ENCODE peak calls at places on chromosomes 4 and X, in nine cellular contexts. One of them, this sample, is unnamed.

GRCh38 chr4:53714377-53715140 is 123.3 kb upstream of the LNX1 start:
- DNase-seq in endothelial cell of umbilical vein: no peak
- DNase-seq in ovary: no peak
- DNase-seq in gastrocnemius medialis: no peak
- DNase-seq in GM12878: no peak
- DNase-seq in suprapubic skin: no peak
- DNase-seq in A549: no peak
- DNase-seq in heart left ventricle: no peak
- DNase-seq in vagina: no peak
- DNase-seq in this sample: no peak

GRCh38 chrX:65668362-65669310 is 1.2 kb downstream of the MSN start:
- DNase-seq in vagina: no peak
- DNase-seq in suprapubic skin: peak
- DNase-seq in ovary: peak
- DNase-seq in heart left ventricle: peak
- DNase-seq in GM12878: peak
- DNase-seq in gastrocnemius medialis: peak
- DNase-seq in endothelial cell of umbilical vein: peak
- DNase-seq in A549: peak
- DNase-seq in this sample: peak

GRCh38 chr4:128517739-128518510 is 230.3 kb upstream of the PGRMC2 start:
- DNase-seq in gastrocnemius medialis: peak
- DNase-seq in GM12878: peak
- DNase-seq in heart left ventricle: peak
- DNase-seq in vagina: no peak
- DNase-seq in endothelial cell of umbilical vein: peak
- DNase-seq in ovary: peak
- DNase-seq in suprapubic skin: no peak
- DNase-seq in A549: peak
- DNase-seq in this sample: peak

GRCh38 chr4:57265831-57266582 is 155.8 kb upstream of the IGFBP7 start:
- DNase-seq in A549: no peak
- DNase-seq in heart left ventricle: peak
- DNase-seq in ovary: no peak
- DNase-seq in vagina: no peak
- DNase-seq in GM12878: no peak
- DNase-seq in suprapubic skin: no peak
- DNase-seq in endothelial cell of umbilical vein: peak
- DNase-seq in gastrocnemius medialis: no peak
- DNase-seq in this sample: no peak

GRCh38 chr4:3648195-3648594 is 116.0 kb upstream of the LRPAP1 start:
- DNase-seq in GM12878: no peak
- DNase-seq in heart left ventricle: no peak
- DNase-seq in gastrocnemius medialis: no peak
- DNase-seq in vagina: no peak
- DNase-seq in A549: no peak
- DNase-seq in suprapubic skin: no peak
- DNase-seq in ovary: no peak
- DNase-seq in endothelial cell of umbilical vein: no peak
- DNase-seq in this sample: no peak

GRCh38 chr4:168848977-168849687 is 160.9 kb downstream of the CBR4 start:
- DNase-seq in A549: no peak
- DNase-seq in ovary: no peak
- DNase-seq in suprapubic skin: no peak
- DNase-seq in heart left ventricle: no peak
- DNase-seq in gastrocnemius medialis: no peak
- DNase-seq in GM12878: no peak
- DNase-seq in endothelial cell of umbilical vein: peak
- DNase-seq in vagina: no peak
- DNase-seq in this sample: no peak

GRCh38 chrX:154793084-154793483 is 12.2 kb downstream of the MPP1 start:
- DNase-seq in ovary: no peak
- DNase-seq in suprapubic skin: no peak
- DNase-seq in gastrocnemius medialis: no peak
- DNase-seq in GM12878: no peak
- DNase-seq in heart left ventricle: no peak
- DNase-seq in A549: no peak
- DNase-seq in endothelial cell of umbilical vein: no peak
- DNase-seq in vagina: no peak
- DNase-seq in this sample: no peak

GRCh38 chr4:39233783-39234182 is 51.5 kb downstream of the WDR19 start:
- DNase-seq in vagina: no peak
- DNase-seq in heart left ventricle: no peak
- DNase-seq in suprapubic skin: no peak
- DNase-seq in ovary: no peak
- DNase-seq in GM12878: no peak
- DNase-seq in A549: no peak
- DNase-seq in endothelial cell of umbilical vein: no peak
- DNase-seq in gastrocnemius medialis: no peak
- DNase-seq in this sample: no peak

GRCh38 chrX:112851161-112851779 is 10.6 kb upstream of the AMOT start:
- DNase-seq in gastrocnemius medialis: no peak
- DNase-seq in GM12878: peak
- DNase-seq in A549: no peak
- DNase-seq in endothelial cell of umbilical vein: no peak
- DNase-seq in heart left ventricle: no peak
- DNase-seq in suprapubic skin: no peak
- DNase-seq in vagina: no peak
- DNase-seq in ovary: no peak
- DNase-seq in this sample: no peak

GRCh38 chrX:38798956-38799355 is 2.3 kb upstream of the MID1IP1 start:
- DNase-seq in suprapubic skin: no peak
- DNase-seq in vagina: no peak
- DNase-seq in endothelial cell of umbilical vein: peak
- DNase-seq in gastrocnemius medialis: no peak
- DNase-seq in ovary: no peak
- DNase-seq in A549: no peak
- DNase-seq in heart left ventricle: no peak
- DNase-seq in GM12878: no peak
- DNase-seq in this sample: no peak

GRCh38 chr4:24657768-24658617 is 73.6 kb upstream of the DHX15 start:
- DNase-seq in A549: peak
- DNase-seq in heart left ventricle: peak
- DNase-seq in gastrocnemius medialis: no peak
- DNase-seq in endothelial cell of umbilical vein: no peak
- DNase-seq in ovary: no peak
- DNase-seq in vagina: no peak
- DNase-seq in GM12878: peak
- DNase-seq in suprapubic skin: no peak
- DNase-seq in this sample: peak

GRCh38 chrX:78710146-78710545 is 37.4 kb upstream of the LPAR4 start:
- DNase-seq in vagina: no peak
- DNase-seq in suprapubic skin: no peak
- DNase-seq in GM12878: no peak
- DNase-seq in A549: no peak
- DNase-seq in endothelial cell of umbilical vein: no peak
- DNase-seq in ovary: no peak
- DNase-seq in gastrocnemius medialis: no peak
- DNase-seq in heart left ventricle: no peak
- DNase-seq in this sample: no peak

GRCh38 chr4:189809885-189810284 is 130.8 kb upstream of the FRG1 start:
- DNase-seq in vagina: no peak
- DNase-seq in endothelial cell of umbilical vein: no peak
- DNase-seq in A549: no peak
- DNase-seq in gastrocnemius medialis: no peak
- DNase-seq in suprapubic skin: no peak
- DNase-seq in heart left ventricle: no peak
- DNase-seq in GM12878: no peak
- DNase-seq in ovary: no peak
- DNase-seq in this sample: no peak

GRCh38 chrX:110733166-110733565 is 62.5 kb downstream of the CHRDL1 start:
- DNase-seq in A549: no peak
- DNase-seq in heart left ventricle: no peak
- DNase-seq in endothelial cell of umbilical vein: no peak
- DNase-seq in ovary: no peak
- DNase-seq in vagina: no peak
- DNase-seq in suprapubic skin: no peak
- DNase-seq in GM12878: no peak
- DNase-seq in gastrocnemius medialis: no peak
- DNase-seq in this sample: no peak

GRCh38 chrX:69163936-69164741 is 1.1 kb downstream of the PJA1 start:
- DNase-seq in suprapubic skin: no peak
- DNase-seq in heart left ventricle: no peak
- DNase-seq in gastrocnemius medialis: no peak
- DNase-seq in GM12878: no peak
- DNase-seq in endothelial cell of umbilical vein: peak
- DNase-seq in ovary: peak
- DNase-seq in A549: no peak
- DNase-seq in vagina: peak
- DNase-seq in this sample: no peak

GRCh38 chr4:101103381-101104142 is 243.8 kb downstream of the PPP3CA start:
- DNase-seq in endothelial cell of umbilical vein: peak
- DNase-seq in heart left ventricle: no peak
- DNase-seq in A549: no peak
- DNase-seq in vagina: no peak
- DNase-seq in ovary: no peak
- DNase-seq in suprapubic skin: no peak
- DNase-seq in gastrocnemius medialis: no peak
- DNase-seq in GM12878: no peak
- DNase-seq in this sample: no peak

GRCh38 chrX:148500428-148501120 is at the start of gene AFF2:
- DNase-seq in vagina: no peak
- DNase-seq in heart left ventricle: peak
- DNase-seq in A549: peak
- DNase-seq in GM12878: no peak
- DNase-seq in endothelial cell of umbilical vein: peak
- DNase-seq in suprapubic skin: peak
- DNase-seq in ovary: peak
- DNase-seq in gastrocnemius medialis: no peak
- DNase-seq in this sample: no peak

GRCh38 chrX:17032351-17032750 is 85.9 kb downstream of the REPS2 start:
- DNase-seq in suprapubic skin: no peak
- DNase-seq in ovary: peak
- DNase-seq in vagina: no peak
- DNase-seq in gastrocnemius medialis: peak
- DNase-seq in A549: peak
- DNase-seq in heart left ventricle: no peak
- DNase-seq in endothelial cell of umbilical vein: peak
- DNase-seq in GM12878: no peak
- DNase-seq in this sample: no peak

GRCh38 chr4:44632089-44632488 is 19.3 kb downstream of the YIPF7 start:
- DNase-seq in A549: no peak
- DNase-seq in gastrocnemius medialis: no peak
- DNase-seq in heart left ventricle: no peak
- DNase-seq in vagina: no peak
- DNase-seq in suprapubic skin: no peak
- DNase-seq in GM12878: no peak
- DNase-seq in ovary: no peak
- DNase-seq in endothelial cell of umbilical vein: no peak
- DNase-seq in this sample: no peak

DNA sequence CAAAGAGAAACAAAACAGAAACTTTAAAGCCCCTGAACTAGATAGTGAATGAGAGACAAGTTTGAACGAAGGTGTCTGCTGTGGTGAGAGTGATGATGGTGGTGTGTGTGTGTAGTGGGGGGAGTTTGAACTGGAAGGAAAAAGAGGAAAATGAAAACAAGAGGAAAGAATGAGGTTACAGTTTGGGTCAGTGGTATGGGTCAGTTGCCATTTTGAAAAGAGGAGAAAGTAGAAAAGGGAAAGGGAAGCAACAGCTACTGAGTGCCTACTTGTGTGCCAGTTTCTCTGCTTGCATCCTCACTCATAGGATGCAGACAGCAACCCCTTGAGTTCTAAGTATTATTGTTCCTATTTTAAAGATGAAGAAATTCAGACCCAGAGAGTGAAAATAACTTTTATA is 26.0 kb downstream of the NHSL2 start:
- DNase-seq in ovary: no peak
- DNase-seq in heart left ventricle: no peak
- DNase-seq in A549: no peak
- DNase-seq in endothelial cell of umbilical vein: no peak
- DNase-seq in suprapubic skin: no peak
- DNase-seq in gastrocnemius medialis: no peak
- DNase-seq in vagina: no peak
- DNase-seq in GM12878: no peak
- DNase-seq in this sample: no peak
- TF ChIP-seq POLR2A in ovary: no peak
- TF ChIP-seq POLR2A in heart left ventricle: no peak
- TF ChIP-seq POLR2A in A549: no peak
- TF ChIP-seq POLR2A in endothelial cell of umbilical vein: no peak
- TF ChIP-seq POLR2A in suprapubic skin: no peak
- TF ChIP-seq POLR2A in gastrocnemius medialis: no peak
- TF ChIP-seq POLR2A in vagina: no peak
- TF ChIP-seq POLR2A in GM12878: no peak
- TF ChIP-seq POLR2A in this sample: no peak

DNA sequence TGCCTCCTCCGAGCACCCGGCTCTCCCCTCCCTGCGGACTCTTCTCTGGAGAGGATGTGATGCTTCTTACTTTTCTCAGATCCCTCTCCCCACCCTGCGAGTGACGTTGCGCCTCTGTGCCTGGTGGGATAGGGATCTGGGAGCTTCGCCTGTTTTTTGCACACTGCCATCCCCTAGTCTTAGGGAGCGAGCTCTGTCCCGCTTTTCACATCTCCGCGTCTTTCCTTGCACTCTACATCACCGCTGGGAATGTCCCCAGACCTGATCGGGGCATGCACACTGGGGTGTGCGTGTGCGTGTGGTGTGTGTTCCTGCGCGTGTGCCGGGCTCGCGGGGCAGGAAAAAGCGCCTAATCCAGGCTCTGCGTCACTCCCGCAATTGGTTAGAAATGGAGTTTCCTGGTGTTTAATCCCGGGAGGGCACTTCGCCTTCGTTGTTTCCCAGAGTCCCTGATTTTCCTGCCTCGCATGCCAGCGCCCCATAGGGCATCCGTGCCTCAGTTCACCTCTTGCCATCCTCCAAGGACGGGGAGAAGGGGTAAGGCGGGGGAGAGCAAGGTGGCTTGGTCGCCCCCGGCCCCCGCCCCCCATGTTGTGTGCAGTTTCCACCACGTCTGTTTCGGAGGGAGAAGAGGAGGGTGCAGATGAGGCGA is 909 bp upstream of the TBC1D1 start:
- DNase-seq in heart left ventricle: peak
- DNase-seq in gastrocnemius medialis: peak
- DNase-seq in endothelial cell of umbilical vein: no peak
- DNase-seq in vagina: no peak
- DNase-seq in GM12878: no peak
- DNase-seq in suprapubic skin: no peak
- DNase-seq in A549: no peak
- DNase-seq in ovary: peak
- DNase-seq in this sample: no peak
- TF ChIP-seq POLR2A in heart left ventricle: no peak
- TF ChIP-seq POLR2A in gastrocnemius medialis: no peak
- TF ChIP-seq POLR2A in endothelial cell of umbilical vein: no peak
- TF ChIP-seq POLR2A in vagina: no peak
- TF ChIP-seq POLR2A in GM12878: no peak
- TF ChIP-seq POLR2A in suprapubic skin: no peak
- TF ChIP-seq POLR2A in A549: no peak
- TF ChIP-seq POLR2A in ovary: peak
- TF ChIP-seq POLR2A in this sample: no peak

GRCh38 chrX:96684339-96685204 is at the start of gene DIAPH2:
- DNase-seq in suprapubic skin: peak
- DNase-seq in GM12878: peak
- DNase-seq in endothelial cell of umbilical vein: peak
- DNase-seq in gastrocnemius medialis: peak
- DNase-seq in ovary: peak
- DNase-seq in A549: peak
- DNase-seq in vagina: no peak
- DNase-seq in heart left ventricle: peak
- DNase-seq in this sample: peak
- TF ChIP-seq POLR2A in suprapubic skin: no peak
- TF ChIP-seq POLR2A in GM12878: peak
- TF ChIP-seq POLR2A in endothelial cell of umbilical vein: no peak
- TF ChIP-seq POLR2A in gastrocnemius medialis: peak
- TF ChIP-seq POLR2A in ovary: peak
- TF ChIP-seq POLR2A in A549: peak
- TF ChIP-seq POLR2A in vagina: no peak
- TF ChIP-seq POLR2A in heart left ventricle: peak
- TF ChIP-seq POLR2A in this sample: no peak

GRCh38 chrX:21940356-21940829 is at the start of gene SMS:
- DNase-seq in endothelial cell of umbilical vein: peak
- DNase-seq in GM12878: no peak
- DNase-seq in ovary: peak
- DNase-seq in heart left ventricle: peak
- DNase-seq in suprapubic skin: peak
- DNase-seq in vagina: peak
- DNase-seq in A549: peak
- DNase-seq in gastrocnemius medialis: peak
- DNase-seq in this sample: peak
- TF ChIP-seq POLR2A in endothelial cell of umbilical vein: peak
- TF ChIP-seq POLR2A in GM12878: peak
- TF ChIP-seq POLR2A in ovary: peak
- TF ChIP-seq POLR2A in heart left ventricle: peak
- TF ChIP-seq POLR2A in suprapubic skin: peak
- TF ChIP-seq POLR2A in vagina: no peak
- TF ChIP-seq POLR2A in A549: peak
- TF ChIP-seq POLR2A in gastrocnemius medialis: peak
- TF ChIP-seq POLR2A in this sample: no peak

This sample was measured in lower leg skin.